ENCODE peak calls at places on chromosomes 4 and X, in nine cellular contexts. F, N, E, W, X, P, G, O and J are unnamed samples.

GRCh38 chrX:83019258-83019657 is 488.8 kb upstream of the POU3F4 start:
- DNase-seq in F (no peak), G (no peak), E (no peak), P (no peak), W (no peak), N (no peak), X (no peak), O (no peak), J (no peak)

GRCh38 chr4:86036729-86037128 is 323.1 kb downstream of the MAPK10 start:
- DNase-seq in F (no peak), W (no peak), X (no peak), O (no peak), P (no peak), G (peak; percentile 83), E (no peak), N (no peak), J (no peak)

GRCh38 chr4:173696011-173696410 is 166.0 kb upstream of the HAND2 start:
- DNase-seq in N (no peak), X (no peak), W (no peak), G (no peak), P (no peak), F (no peak), E (no peak), O (no peak), J (no peak)

GRCh38 chr4:55609393-55609821 is 17.4 kb upstream of the PDCL2 start:
- DNase-seq in E (no peak), O (no peak), X (no peak), N (no peak), F (no peak), W (no peak), G (peak; percentile 26), P (no peak), J (no peak)

GRCh38 chr4:39259571-39260330 is 77.4 kb downstream of the WDR19 start:
- DNase-seq in E (no peak), N (peak; percentile 10), F (no peak), G (peak; percentile 84), O (no peak), W (no peak), P (no peak), X (no peak), J (no peak)

GRCh38 chr4:166816901-166817300 is 417.4 kb downstream of the SPOCK3 start:
- DNase-seq in N (peak; percentile 4), P (no peak), O (no peak), E (no peak), W (no peak), F (peak; percentile 69), G (peak; percentile 62), X (no peak), J (no peak)

GRCh38 chrX:39336709-39337294 is 535.5 kb downstream of the MID1IP1 start:
- DNase-seq in X (no peak), G (peak; percentile 12), P (no peak), F (peak; percentile 51), E (no peak), W (no peak), N (peak; percentile 3), O (no peak), J (no peak)

GRCh38 chr4:5157721-5158390 is 106.6 kb downstream of the STK32B start:
- DNase-seq in N (no peak), P (no peak), E (no peak), X (no peak), G (peak; percentile 17), F (no peak), O (no peak), W (no peak), J (no peak)

GRCh38 chr4:115187136-115187535 is 73.7 kb upstream of the NDST4 start:
- DNase-seq in X (no peak), W (no peak), O (no peak), G (peak; percentile 25), N (no peak), F (no peak), E (no peak), P (no peak), J (no peak)

GRCh38 chr4:107740950-107741701 is 21.1 kb upstream of the PAPSS1 start:
- DNase-seq in X (no peak), F (peak; percentile 77), E (no peak), G (peak; percentile 39), N (no peak), W (no peak), O (no peak), P (no peak), J (no peak)

GRCh38 chr4:108168213-108168671 is 490 bp downstream of the LEF1 start:
- DNase-seq in F (no peak), W (no peak), O (no peak), E (no peak), X (no peak), N (no peak), G (peak; percentile 16), P (no peak), J (no peak)

GRCh38 chr4:121784401-121784800 is 16.7 kb upstream of the EXOSC9 start:
- DNase-seq in X (no peak), F (no peak), N (no peak), W (no peak), P (no peak), E (no peak), G (peak; percentile 49), O (no peak), J (no peak)

GRCh38 chr4:142719854-142720541 is 126.1 kb downstream of the INPP4B start:
- DNase-seq in G (peak; percentile 71), F (peak; percentile 14), N (peak; percentile 48), P (no peak), X (no peak), E (no peak), W (no peak), O (no peak), J (no peak)

GRCh38 chrX:92232182-92232581 is 453.0 kb downstream of the PCDH11X start:
- DNase-seq in X (no peak), W (no peak), G (peak; percentile 2), N (peak; percentile 43), E (no peak), F (peak; percentile 44), P (no peak), O (no peak), J (no peak)

GRCh38 chrX:131366387-131366786 is 77.3 kb upstream of the IGSF1 start:
- DNase-seq in O (no peak), E (no peak), W (no peak), F (peak; percentile 20), G (no peak), P (no peak), X (no peak), N (peak; percentile 3), J (no peak)

GRCh38 chrX:110600745-110601310 is 194.8 kb downstream of the CHRDL1 start:
- DNase-seq in X (no peak), F (no peak), W (no peak), O (no peak), P (no peak), N (no peak), E (no peak), G (peak; percentile 13), J (no peak)

GRCh38 chr4:145879598-145879997 is 59.0 kb downstream of the ZNF827 start:
- DNase-seq in O (no peak), F (peak; percentile 12), E (peak; percentile 14), X (no peak), P (no peak), G (no peak), W (no peak), N (no peak), J (no peak)

GRCh38 chr4:142121951-142122350 is 485.6 kb downstream of the IL15 start:
- DNase-seq in N (peak; percentile 77), O (no peak), X (no peak), F (no peak), P (no peak), E (no peak), G (no peak), W (no peak), J (no peak)

GRCh38 chr4:13933163-13933562 is 305.6 kb upstream of the BOD1L1 start:
- DNase-seq in P (no peak), O (no peak), W (no peak), G (peak; percentile 64), X (no peak), E (no peak), N (no peak), F (peak; percentile 39), J (no peak)

GRCh38 chr4:139815646-139816601 is 150.3 kb downstream of the MGST2 start:
- DNase-seq in P (no peak), X (no peak), W (no peak), O (no peak), G (peak; percentile 89), F (peak; percentile 36), E (peak; percentile 86), N (peak; percentile 24), J (peak; percentile 30)

GRCh38 chr4:168744021-168744420 is 247.2 kb downstream of the PALLD start:
- DNase-seq in N (no peak), F (peak; percentile 19), G (peak; percentile 44), X (no peak), E (no peak), O (no peak), W (no peak), P (no peak), J (no peak)

GRCh38 chrX:97315939-97316338 is 432.2 kb downstream of the RPA4 start:
- DNase-seq in N (peak; percentile 57), P (no peak), E (peak; percentile 74), G (no peak), F (no peak), X (peak; percentile 15), W (no peak), O (no peak), J (no peak)

GRCh38 chrX:54043084-54043483 is 1.2 kb downstream of the PHF8 start:
- DNase-seq in W (no peak), G (no peak), F (no peak), E (no peak), N (no peak), X (no peak), O (no peak), P (no peak), J (no peak)
- H3K27ac ChIP-seq in W (peak overlapping the region; percentile 29), G (peak overlapping the region; percentile 85), F (peak overlapping the region; percentile 96), E (peak overlapping the region; percentile 96), N (peak overlapping the region; percentile 92), X (peak overlapping the region; percentile 93), O (no peak overlapping the region), P (peak overlapping the region; percentile 85), J (peak overlapping the region; percentile 97)

GRCh38 chr4:89110986-89111832 is at the start of gene TIGD2:
- DNase-seq in F (peak; percentile 97), X (peak; percentile 95), O (peak; percentile 85), N (peak; percentile 88), P (peak; percentile 29), E (peak; percentile 94), W (peak; percentile 91), G (peak; percentile 79), J (peak; percentile 36)
- TF ChIP-seq CTCF in F (peak; percentile 91), X (peak; percentile 74), O (peak; percentile 98), N (peak; percentile 57), P (peak; percentile 79), E (peak; percentile 97), W (peak; percentile 89), G (peak; percentile 62), J (peak; percentile 77)

DNA sequence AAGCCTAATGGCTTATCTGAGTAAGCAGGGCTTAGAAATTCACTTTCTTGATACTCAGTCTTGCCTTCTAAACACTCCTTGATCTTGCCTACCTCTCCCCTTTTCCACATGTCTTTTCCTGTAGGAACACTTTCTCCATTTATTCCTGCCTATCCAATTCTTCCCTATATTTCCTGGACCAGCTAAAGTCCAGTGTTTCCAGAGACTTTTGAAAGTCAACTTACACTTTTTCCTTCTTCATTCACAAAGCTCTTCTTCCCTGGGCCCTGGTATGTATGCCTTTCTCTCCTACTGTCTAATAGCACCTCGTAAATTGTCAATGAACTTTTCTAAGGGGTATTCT is 20.6 kb downstream of the VSIG4 start:
- DNase-seq in X (no peak), E (no peak), P (no peak), O (no peak), N (no peak), F (no peak), W (no peak), G (no peak), J (no peak)
- H3K9me3 ChIP-seq in X (no peaks in the 10 kb centered on the region), E (no peaks in the 10 kb centered on the region), P (no peaks in the 10 kb centered on the region), O (no peaks in the 10 kb centered on the region), N (no peaks in the 10 kb centered on the region), F (no peaks in the 10 kb centered on the region), W (no peaks in the 10 kb centered on the region), G (no peaks in the 10 kb centered on the region), J (no peaks in the 10 kb centered on the region)

GRCh38 chr4:185265942-185266341 is 56.5 kb downstream of the SNX25 start:
- DNase-seq in E (no peak), F (no peak), P (no peak), O (no peak), G (peak; percentile 82), X (no peak), W (no peak), N (peak; percentile 83), J (no peak)
- H3K27ac ChIP-seq in E (no peak overlapping the region), F (no peak overlapping the region), P (no peak overlapping the region), O (no peak overlapping the region), G (no peak overlapping the region), X (no peak overlapping the region), W (no peak overlapping the region), N (no peak overlapping the region), J (no peak overlapping the region)